ENCODE peak calls at places on chromosomes 16 and 17, in ten cellular contexts. I, E, R, P, Y, O, K, J, T and Q are unnamed samples.
A peak's percentile ranks its signal among the peaks of the same experiment; 100 is the strongest.

GRCh38 chr17:49015924-49016774 is 19.0 kb downstream of the IGF2BP1 start:
- DNase-seq in I (peak; percentile 61), E (no peak), R (no peak), P (no peak), Y (no peak), O (no peak), K (no peak), J (peak; percentile 43), T (no peak), Q (no peak)

GRCh38 chr16:23768581-23768980 is 13.8 kb downstream of the CHP2 start:
- DNase-seq in I (no peak), E (peak; percentile 68), R (no peak), P (no peak), Y (no peak), O (no peak), K (no peak), J (no peak), T (no peak), Q (no peak)

GRCh38 chr16:69285240-69285639 is 25.9 kb upstream of the VPS4A start:
- DNase-seq in I (no peak), E (no peak), R (no peak), P (no peak), Y (no peak), O (no peak), K (no peak), J (no peak), T (no peak), Q (no peak)

GRCh38 chr17:29138991-29139682 is 41.1 kb downstream of the MYO18A start:
- DNase-seq in I (no peak), E (peak; percentile 40), R (no peak), P (peak; percentile 83), Y (peak; percentile 80), O (no peak), K (no peak), J (no peak), T (no peak), Q (no peak)

GRCh38 chr17:35849469-35850348 is 19.0 kb downstream of the HEATR9 start:
- DNase-seq in I (peak; percentile 67), E (peak; percentile 64), R (peak; percentile 22), P (no peak), Y (no peak), O (peak; percentile 40), K (no peak), J (peak; percentile 76), T (peak; percentile 55), Q (peak; percentile 60)

GRCh38 chr16:68893710-68894705 is 50.7 kb downstream of the TANGO6 start:
- DNase-seq in I (no peak), E (peak; percentile 60), R (no peak), P (no peak), Y (no peak), O (no peak), K (no peak), J (peak; percentile 74), T (no peak), Q (peak; percentile 55)

GRCh38 chr17:14604920-14605599 is 304.2 kb downstream of the HS3ST3B1 start:
- DNase-seq in I (no peak), E (peak; percentile 24), R (peak; percentile 16), P (no peak), Y (peak; percentile 65), O (peak; percentile 30), K (no peak), J (no peak), T (no peak), Q (no peak)

GRCh38 chr16:79772028-79772427 is 171.5 kb upstream of the MAF start:
- DNase-seq in I (no peak), E (peak; percentile 56), R (no peak), P (no peak), Y (no peak), O (no peak), K (no peak), J (no peak), T (no peak), Q (no peak)

GRCh38 chr16:88468289-88469129 is 15.4 kb downstream of the ZFPM1 start:
- DNase-seq in I (peak; percentile 76), E (no peak), R (no peak), P (no peak), Y (no peak), O (no peak), K (no peak), J (peak; percentile 81), T (peak; percentile 89), Q (peak; percentile 63)

GRCh38 chr16:2386990-2387389 is 42.3 kb upstream of the CCNF start:
- DNase-seq in I (no peak), E (no peak), R (no peak), P (no peak), Y (no peak), O (no peak), K (no peak), J (no peak), T (no peak), Q (peak; percentile 25)
- TF ChIP-seq CTCF in I (no peak), E (no peak), R (no peak), P (no peak), Y (no peak), O (no peak), K (no peak), J (no peak), T (peak; percentile 36), Q (peak; percentile 57)

GRCh38 chr17:27157297-27157696 is 136.6 kb upstream of the WSB1 start:
- DNase-seq in I (no peak), E (no peak), R (no peak), P (no peak), Y (peak; percentile 12), O (no peak), K (no peak), J (no peak), T (no peak), Q (no peak)
- H3K9me3 ChIP-seq in I (no peaks in the 10 kb centered on the region), E (no peaks in the 10 kb centered on the region), R (peaks cover 4% of the 10 kb centered on the region), P (no peaks in the 10 kb centered on the region), Y (no peaks in the 10 kb centered on the region), O (no peaks in the 10 kb centered on the region), K (no peaks in the 10 kb centered on the region), J (no peaks in the 10 kb centered on the region), T (no peaks in the 10 kb centered on the region), Q (no peaks in the 10 kb centered on the region)

GRCh38 chr16:75701361-75701760 is at the start of gene DUXB:
- DNase-seq in I (no peak), E (no peak), R (no peak), P (no peak), Y (no peak), O (no peak), K (no peak), J (no peak), T (no peak), Q (peak; percentile 40)

GRCh38 chr16:75697571-75697970 is 3.7 kb downstream of the DUXB start:
- DNase-seq in I (no peak), E (no peak), R (no peak), P (no peak), Y (no peak), O (no peak), K (no peak), J (no peak), T (no peak), Q (peak; percentile 65)

GRCh38 chr16:75695708-75696107 is 5.6 kb downstream of the DUXB start:
- DNase-seq in I (peak; percentile 18), E (peak; percentile 7), R (no peak), P (no peak), Y (no peak), O (no peak), K (no peak), J (no peak), T (peak; percentile 35), Q (no peak)
- TF ChIP-seq CTCF in I (peak; percentile 18), E (no peak), R (no peak), P (no peak), Y (peak; percentile 4), O (no peak), K (no peak), J (peak; percentile 35), T (peak; percentile 35), Q (no peak)

GRCh38 chr16:11484691-11485258 is 101.9 kb downstream of the LITAF start:
- DNase-seq in I (no peak), E (no peak), R (no peak), P (no peak), Y (no peak), O (no peak), K (no peak), J (no peak), T (no peak), Q (no peak)
- H3K9me3 ChIP-seq in I (peaks cover 6% of the 10 kb centered on the region), E (peaks cover 9% of the 10 kb centered on the region), R (peaks cover 10% of the 10 kb centered on the region), P (no peaks in the 10 kb centered on the region), Y (no peaks in the 10 kb centered on the region), O (peaks cover 5% of the 10 kb centered on the region), K (no peaks in the 10 kb centered on the region), J (peaks cover 5% of the 10 kb centered on the region), T (no peaks in the 10 kb centered on the region), Q (peaks cover 13% of the 10 kb centered on the region)

GRCh38 chr16:54936979-54937672 is 6.5 kb downstream of the IRX5 start:
- DNase-seq in I (peak; percentile 50), E (no peak), R (no peak), P (no peak), Y (no peak), O (peak; percentile 72), K (no peak), J (no peak), T (no peak), Q (peak; percentile 64)
- TF ChIP-seq CTCF in I (peak; percentile 74), E (no peak), R (no peak), P (peak; percentile 36), Y (peak; percentile 30), O (no peak), K (no peak), J (no peak), T (no peak), Q (peak; percentile 92)